ENCODE peak calls at places on chromosome 1, in four cellular contexts. T is NCI-H1694; G is activated T-cell treated with anti-CD3 and anti-CD28 coated beads for 1 hour; I is activated T-helper 1 cell treated with anti-CD3 and anti-CD28 coated beads, Interleukin-12 subunit alpha, Interleukin-12 subunit beta, Interleukin-2, Interleukin-4 antibody, amounts not matched to agents 30 ng/mL and 10 ng/mL and 1 ng/mL, durations not matched to agents 14 hours and 24 hours and 36 hours. V is an unnamed sample.

GRCh38 chr1:22490309-22490708 is 38.7 kb downstream of the ZBTB40 start:
- DNase-seq in T (no peak), G (no peak), I (no peak), V (no peak)

GRCh38 chr1:8465692-8466091 is 147.8 kb downstream of the SLC45A1 start:
- DNase-seq in T (no peak), G (no peak), I (no peak), V (no peak)

GRCh38 chr1:172699111-172699510 is 40.2 kb downstream of the FASLG start:
- DNase-seq in T (no peak), G (peak), I (peak), V (no peak)

GRCh38 chr1:212410231-212410825 is 4.4 kb downstream of the PACC1 start:
- DNase-seq in T (no peak), G (no peak), I (no peak), V (no peak)

GRCh38 chr1:22919341-22920025 is 53.2 kb downstream of the LACTBL1 start:
- DNase-seq in T (no peak), G (no peak), I (no peak), V (no peak)

GRCh38 chr1:21308847-21309652 is 18.8 kb upstream of the ECE1 start:
- DNase-seq in T (peak), G (no peak), I (no peak), V (peak)

GRCh38 chr1:97895278-97895677 is 25.6 kb downstream of the DPYD start:
- DNase-seq in T (no peak), G (no peak), I (no peak), V (no peak)

GRCh38 chr1:20359451-20360330 is 69.0 kb downstream of the VWA5B1 start:
- DNase-seq in T (no peak), G (no peak), I (peak), V (no peak)

GRCh38 chr1:35930593-35931423 is at the start of gene AGO3:
- DNase-seq in T (peak), G (peak), I (peak), V (peak)

GRCh38 chr1:170010443-170010842 is 64.1 kb downstream of the KIFAP3 start:
- DNase-seq in T (peak), G (no peak), I (no peak), V (no peak)

V was measured in DMS 273 treated with DMSO at 0.1 percent for 48 hours.